ENCODE peak calls at places on chromosomes 3 and 15, in nine cellular contexts. V, P, U, J, B, M, E, H and N are unnamed samples.

GRCh38 chr3:171283248-171284222 is 176.7 kb downstream of the TNIK start:
- DNase-seq in H (no peak), V (no peak), M (no peak), P (no peak), J (no peak), E (no peak), U (no peak), B (peak; percentile 24), N (peak; percentile 9)

GRCh38 chr3:68428495-68428894 is 503.9 kb downstream of the TAFA4 start:
- DNase-seq in E (no peak), B (no peak), U (no peak), J (no peak), V (no peak), P (no peak), H (no peak), M (no peak), N (no peak)

GRCh38 chr3:154971341-154971740 is 108.8 kb upstream of the MME start:
- DNase-seq in V (no peak), B (no peak), J (no peak), E (peak; percentile 55), P (no peak), U (no peak), H (no peak), M (no peak), N (no peak)

GRCh38 chr3:122786067-122786466 is 7.6 kb downstream of the HSPBAP1 start:
- DNase-seq in M (no peak), P (no peak), E (peak; percentile 76), B (no peak), U (peak; percentile 71), V (peak; percentile 83), H (no peak), J (no peak), N (peak; percentile 60)

GRCh38 chr15:100682468-100682867 is 80.1 kb downstream of the ASB7 start:
- DNase-seq in P (no peak), H (no peak), V (no peak), E (no peak), J (no peak), B (no peak), M (no peak), U (no peak), N (no peak)

GRCh38 chr3:174498638-174499037 is 360.5 kb upstream of the NAALADL2 start:
- DNase-seq in U (no peak), P (no peak), J (no peak), B (no peak), H (no peak), V (peak; percentile 56), M (no peak), E (peak; percentile 70), N (peak; percentile 13)

GRCh38 chr3:43998374-43998840 is 243.3 kb upstream of the TOPAZ1 start:
- DNase-seq in J (peak; percentile 39), M (peak; percentile 15), U (no peak), H (no peak), B (no peak), E (peak; percentile 16), V (no peak), P (peak; percentile 58), N (no peak)

GRCh38 chr3:63661242-63661641 is 8.8 kb downstream of the SNTN start:
- DNase-seq in E (peak; percentile 7), H (no peak), V (no peak), P (no peak), U (no peak), B (no peak), J (no peak), M (no peak), N (peak; percentile 6)

GRCh38 chr3:39408493-39409372 is 2.2 kb downstream of the RPSA start:
- DNase-seq in M (no peak), B (no peak), P (no peak), U (no peak), H (no peak), J (no peak), V (no peak), E (no peak), N (no peak)

GRCh38 chr3:73427018-73427750 is 197.6 kb downstream of the PDZRN3 start:
- DNase-seq in V (no peak), H (no peak), E (no peak), J (no peak), M (no peak), B (no peak), U (no peak), P (no peak), N (no peak)

GRCh38 chr3:194344012-194344411 is 7.1 kb downstream of the CPN2 start:
- DNase-seq in E (peak; percentile 65), P (peak; percentile 82), M (no peak), V (peak; percentile 39), H (peak; percentile 86), B (peak; percentile 78), U (peak; percentile 29), J (peak; percentile 90), N (peak; percentile 28)

GRCh38 chr3:150469031-150469930 is 61.2 kb downstream of the TSC22D2 start:
- DNase-seq in V (peak; percentile 99), E (peak; percentile 97), P (no peak), B (no peak), U (peak; percentile 99), H (peak; percentile 21), M (peak; percentile 62), J (peak; percentile 12), N (peak; percentile 87)

GRCh38 chr3:43346990-43347749 is 60.8 kb downstream of the SNRK start:
- DNase-seq in J (no peak), V (peak; percentile 29), U (no peak), B (no peak), P (no peak), H (no peak), M (no peak), E (no peak), N (peak; percentile 39)

GRCh38 chr15:29364429-29365078 is 94.9 kb upstream of the NSMCE3 start:
- DNase-seq in U (peak; percentile 73), E (peak; percentile 65), P (peak; percentile 34), B (no peak), J (no peak), M (no peak), V (peak; percentile 90), H (no peak), N (peak; percentile 22)

GRCh38 chr3:32102289-32102688 is 4.1 kb upstream of the GPD1L start:
- DNase-seq in E (no peak), U (no peak), H (no peak), M (no peak), J (no peak), P (no peak), B (no peak), V (no peak), N (no peak)

GRCh38 chr15:61946778-61947177 is 113.5 kb downstream of the VPS13C start:
- DNase-seq in B (no peak), P (no peak), J (no peak), V (peak; percentile 39), M (peak; percentile 19), E (peak; percentile 50), U (no peak), H (no peak), N (peak; percentile 20)

GRCh38 chr3:111621535-111621934 is 26.4 kb upstream of the ZBED2 start:
- DNase-seq in V (no peak), J (peak; percentile 76), H (no peak), B (no peak), E (peak; percentile 3), P (peak; percentile 84), M (no peak), U (no peak), N (peak; percentile 30)

GRCh38 chr3:100516232-100516631 is 23.8 kb downstream of the TMEM45A start:
- DNase-seq in P (no peak), E (no peak), U (peak; percentile 30), V (peak; percentile 74), J (no peak), M (no peak), B (no peak), H (no peak), N (no peak)

GRCh38 chr3:10198761-10199688 is 34.3 kb downstream of the IRAK2 start:
- DNase-seq in H (no peak), E (peak; percentile 59), U (peak; percentile 94), P (no peak), M (no peak), B (no peak), V (peak; percentile 69), J (no peak), N (no peak)

GRCh38 chr3:186273586-186273985 is 88.4 kb downstream of the DGKG start:
- DNase-seq in B (peak; percentile 66), M (no peak), H (no peak), J (no peak), V (no peak), E (no peak), U (no peak), P (no peak), N (no peak)

GRCh38 chr3:39279745-39280517 is at the start of gene CX3CR1:
- DNase-seq in V (no peak), U (no peak), P (no peak), M (no peak), J (no peak), B (no peak), H (no peak), E (peak; percentile 40), N (no peak)

GRCh38 chr3:119350114-119350513 is 55.9 kb downstream of the ARHGAP31 start:
- DNase-seq in H (no peak), B (peak; percentile 31), P (peak; percentile 87), E (peak; percentile 34), U (no peak), V (peak; percentile 9), M (no peak), J (peak; percentile 46), N (no peak)

GRCh38 chr3:132786890-132787289 is 64.7 kb upstream of the NPHP3 start:
- DNase-seq in U (no peak), E (no peak), M (no peak), P (no peak), H (no peak), J (no peak), B (no peak), V (no peak), N (no peak)

GRCh38 chr3:132435911-132436425 is 18.7 kb downstream of the DNAJC13 start:
- DNase-seq in J (no peak), U (no peak), B (no peak), H (no peak), M (no peak), P (no peak), E (no peak), V (no peak), N (no peak)